ENCODE peak calls at places on chromosomes 2 and 18, in nine cellular contexts. L, N, J, Z, E, Y, A, U and D are unnamed samples.

GRCh38 chr2:182706751-182707150 is 9.3 kb upstream of the DNAJC10 start:
- DNase-seq in L (peak), N (no peak), J (no peak), Z (no peak), E (no peak), Y (peak), A (no peak), U (no peak), D (no peak)

GRCh38 chr18:11849845-11850747 is 1.1 kb upstream of the CHMP1B start:
- DNase-seq in L (peak), N (peak), J (peak), Z (peak), E (no peak), Y (peak), A (peak), U (peak), D (peak)

GRCh38 chr2:109371481-109372170 is 242.1 kb downstream of the SEPTIN10 start:
- DNase-seq in L (no peak), N (no peak), J (no peak), Z (no peak), E (peak), Y (no peak), A (no peak), U (no peak), D (no peak)

GRCh38 chr2:240571314-240571973 is 3.2 kb downstream of the RNPEPL1 start:
- DNase-seq in L (no peak), N (no peak), J (no peak), Z (no peak), E (no peak), Y (no peak), A (no peak), U (no peak), D (no peak)

GRCh38 chr18:46296656-46297055 is 192.5 kb downstream of the HAUS1 start:
- DNase-seq in L (no peak), N (no peak), J (no peak), Z (no peak), E (no peak), Y (no peak), A (no peak), U (no peak), D (no peak)

GRCh38 chr2:106124126-106124756 is 69.9 kb downstream of the UXS1 start:
- DNase-seq in L (no peak), N (no peak), J (no peak), Z (no peak), E (no peak), Y (no peak), A (no peak), U (no peak), D (no peak)

GRCh38 chr2:151762694-151763093 is 28.4 kb upstream of the NEB start:
- DNase-seq in L (peak), N (no peak), J (peak), Z (no peak), E (no peak), Y (no peak), A (no peak), U (no peak), D (no peak)

GRCh38 chr2:84487298-84487996 is 28.4 kb upstream of the SUCLG1 start:
- DNase-seq in L (no peak), N (no peak), J (no peak), Z (peak), E (no peak), Y (no peak), A (no peak), U (no peak), D (peak)